ENCODE peak calls at places on chromosomes 2 and 18, in four cellular contexts. E, J, O and R are unnamed samples.

GRCh38 chr18:6482198-6482977 is 67.7 kb upstream of the L3MBTL4 start:
- DNase-seq in E (peak), J (peak), O (peak), R (peak)

GRCh38 chr2:167345559-167345958 is 457.3 kb downstream of the XIRP2 start:
- DNase-seq in E (no peak), J (no peak), O (no peak), R (no peak)

GRCh38 chr18:45320724-45321123 is 294.6 kb upstream of the SLC14A2 start:
- DNase-seq in E (no peak), J (no peak), O (no peak), R (no peak)

GRCh38 chr2:226048625-226049024 is 649.1 kb downstream of the NYAP2 start:
- DNase-seq in E (no peak), J (peak), O (peak), R (no peak)

GRCh38 chr2:33042819-33043218 is 96.1 kb downstream of the LTBP1 start:
- DNase-seq in E (no peak), J (no peak), O (no peak), R (no peak)

GRCh38 chr18:37662546-37663339 is 97.1 kb upstream of the CELF4 start:
- DNase-seq in E (no peak), J (no peak), O (no peak), R (no peak)

GRCh38 chr2:42922790-42923631 is 130.6 kb upstream of the HAAO start:
- DNase-seq in E (no peak), J (no peak), O (peak), R (no peak)

GRCh38 chr2:72990695-72991438 is 73.5 kb downstream of the EMX1 start:
- DNase-seq in E (no peak), J (no peak), O (no peak), R (peak)

GRCh38 chr2:175111200-175111657 is 56.8 kb downstream of the ATF2 start:
- DNase-seq in E (no peak), J (peak), O (peak), R (no peak)

GRCh38 chr2:28326873-28327495 is 65.7 kb upstream of the FOSL2 start:
- DNase-seq in E (no peak), J (no peak), O (peak), R (no peak)

GRCh38 chr2:227406177-227407031 is 18.7 kb upstream of the SCYGR1 start:
- DNase-seq in E (peak), J (peak), O (peak), R (no peak)

GRCh38 chr2:51581636-51582267 is 549.8 kb upstream of the NRXN1 start:
- DNase-seq in E (no peak), J (no peak), O (no peak), R (peak)

GRCh38 chr2:41579811-41580210 is 468.0 kb upstream of the PKDCC start:
- DNase-seq in E (no peak), J (no peak), O (no peak), R (no peak)

GRCh38 chr2:70089220-70089945 is 2.1 kb downstream of the PCBP1 start:
- DNase-seq in E (peak), J (peak), O (no peak), R (no peak)

GRCh38 chr2:226652388-226652787 is 147.2 kb downstream of the IRS1 start:
- DNase-seq in E (no peak), J (no peak), O (peak), R (no peak)

GRCh38 chr2:201073071-201073470 is 1.3 kb downstream of the NDUFB3 start:
- DNase-seq in E (no peak), J (no peak), O (no peak), R (no peak)

GRCh38 chr2:47309472-47309951 is 93.4 kb upstream of the MSH2 start:
- DNase-seq in E (no peak), J (no peak), O (no peak), R (peak)

GRCh38 chr2:47312504-47312875 is 90.5 kb upstream of the MSH2 start:
- DNase-seq in E (no peak), J (no peak), O (no peak), R (no peak)

GRCh38 chr2:47311764-47312503 is 91.0 kb upstream of the MSH2 start:
- DNase-seq in E (no peak), J (no peak), O (no peak), R (peak)

GRCh38 chr2:47309952-47310800 is 92.8 kb upstream of the MSH2 start:
- DNase-seq in E (peak), J (no peak), O (peak), R (peak)

DNA sequence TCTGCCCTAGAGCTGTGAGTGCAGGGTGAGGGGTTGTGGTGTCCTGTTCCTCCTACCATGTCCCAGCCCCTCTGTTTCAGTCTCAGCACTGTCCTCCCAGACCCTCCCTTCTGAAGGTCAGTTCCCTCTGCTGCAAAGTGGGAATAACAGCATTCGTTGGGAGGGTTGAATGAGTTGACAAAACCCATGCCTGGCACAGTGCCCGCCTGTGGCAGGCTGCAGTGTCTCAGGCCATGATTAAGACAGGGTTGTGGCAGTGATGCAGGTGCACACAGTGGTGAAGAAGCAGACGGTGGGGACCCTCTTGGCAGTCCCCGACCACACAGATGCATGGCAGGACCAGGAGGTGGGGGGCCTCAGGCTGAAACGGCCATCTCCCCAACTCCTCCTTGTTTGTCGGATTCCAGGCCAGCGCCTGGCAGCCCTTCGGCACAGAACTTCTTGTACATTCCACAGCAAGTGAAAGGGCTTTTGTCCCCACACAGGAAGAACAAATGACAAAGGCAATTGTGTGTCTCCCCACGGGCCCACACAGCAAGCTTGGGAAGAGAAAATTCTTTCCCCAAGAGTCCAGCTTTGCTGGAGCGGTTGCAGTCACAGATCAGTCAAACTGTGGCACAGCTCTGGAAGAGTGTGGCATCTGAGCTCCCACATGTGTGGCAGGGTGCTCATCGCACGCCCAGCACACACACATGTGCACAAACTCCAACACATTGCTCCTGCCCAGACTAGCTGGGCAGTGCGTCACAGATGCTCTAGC is 92.0 kb upstream of the MSH2 start:
- DNase-seq in E (peak), J (no peak), O (no peak), R (peak)
- TF ChIP-seq POLR2A in E (no peak), J (no peak), O (no peak), R (no peak)

GRCh38 chr2:46915811-46916630 is 415 bp upstream of the MCFD2 start:
- DNase-seq in E (peak), J (peak), O (peak), R (peak)

GRCh38 chr2:46914578-46915230 is 902 bp downstream of the MCFD2 start:
- DNase-seq in E (no peak), J (no peak), O (no peak), R (no peak)

GRCh38 chr2:46917628-46918027 is 2.0 kb upstream of the MCFD2 start:
- DNase-seq in E (no peak), J (no peak), O (no peak), R (no peak)

GRCh38 chr2:46913471-46914381 is 1.9 kb downstream of the MCFD2 start:
- DNase-seq in E (peak), J (no peak), O (peak), R (no peak)

DNA sequence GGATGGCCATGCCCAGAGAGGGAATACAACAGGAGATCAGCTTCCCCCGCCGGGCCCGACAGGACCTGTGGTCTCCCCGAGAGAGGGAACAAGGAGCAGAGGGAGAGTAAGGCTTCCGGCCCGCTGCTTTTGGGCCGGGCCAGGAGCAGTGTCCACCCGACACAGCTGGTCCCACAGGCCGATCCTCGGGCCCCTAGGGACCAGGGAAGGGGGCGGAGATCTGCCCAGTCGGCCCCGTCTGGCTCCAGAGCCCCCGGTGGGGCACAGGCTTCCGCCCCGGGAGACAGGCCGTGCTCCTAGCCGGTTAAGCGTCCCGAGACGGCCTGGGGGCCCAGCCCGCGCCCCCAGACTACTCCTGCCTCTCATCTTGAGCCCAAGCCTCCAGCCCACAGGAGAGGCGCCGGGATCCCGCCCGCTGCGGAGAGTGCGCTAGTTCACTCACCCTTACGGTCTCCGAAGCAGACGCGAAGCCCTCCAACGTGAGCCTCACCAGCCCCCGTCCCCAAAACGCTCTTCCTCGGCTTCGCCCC is at the start of gene MCFD2:
- DNase-seq in E (peak), J (peak), O (no peak), R (peak)
- TF ChIP-seq POLR2A in E (no peak), J (no peak), O (peak), R (no peak)

GRCh38 chr2:26139269-26140183 is 33.4 kb upstream of the GAREM2 start:
- DNase-seq in E (peak), J (no peak), O (no peak), R (no peak)
- TF ChIP-seq POLR2A in E (no peak), J (no peak), O (no peak), R (no peak)

DNA sequence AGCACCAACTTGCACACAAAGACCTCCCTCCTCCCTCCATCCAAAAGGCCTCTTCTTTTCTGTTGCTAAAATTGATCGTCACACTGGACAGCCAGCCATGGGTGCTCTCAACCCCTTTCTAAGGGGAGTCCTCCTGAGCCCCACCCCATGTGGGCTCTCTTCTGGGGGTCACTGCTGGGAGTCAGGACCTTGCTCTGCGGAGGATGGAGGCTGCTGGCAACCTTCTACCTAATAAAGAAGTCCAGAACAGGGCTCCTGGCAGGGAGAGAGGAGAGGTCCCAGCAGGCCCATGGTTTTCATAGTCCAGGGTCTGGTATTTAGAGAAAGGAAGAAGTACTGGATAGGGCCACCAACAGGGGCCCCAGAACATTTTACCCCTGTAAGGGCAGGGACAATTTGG is 67.6 kb upstream of the OTOS start:
- DNase-seq in E (no peak), J (no peak), O (no peak), R (peak)
- TF ChIP-seq POLR2A in E (no peak), J (no peak), O (no peak), R (no peak)